ENCODE peak calls at places on chromosome 22, in eight cellular contexts. L, B, S, G, X, E, R and Q are unnamed samples.
A peak's percentile ranks its signal among the peaks of the same experiment; 100 is the strongest.

GRCh38 chr22:19179472-19180048 is 1.0 kb upstream of the SLC25A1 start:
- DNase-seq in L (peak; percentile 49), B (no peak), S (peak; percentile 80), G (peak; percentile 41), X (peak; percentile 92), E (no peak), R (peak; percentile 89), Q (peak; percentile 89)

GRCh38 chr22:43817402-43817801 is 5.3 kb upstream of the EFCAB6 start:
- DNase-seq in L (no peak), B (no peak), S (no peak), G (no peak), X (no peak), E (no peak), R (no peak), Q (no peak)

GRCh38 chr22:35072939-35073338 is 7.0 kb downstream of the ISX start:
- DNase-seq in L (no peak), B (no peak), S (peak; percentile 23), G (no peak), X (peak; percentile 47), E (no peak), R (peak; percentile 1), Q (no peak)

GRCh38 chr22:23696326-23696851 is 5.6 kb downstream of the RGL4 start:
- DNase-seq in L (no peak), B (peak; percentile 89), S (no peak), G (peak; percentile 85), X (no peak), E (peak; percentile 69), R (peak; percentile 70), Q (peak; percentile 39)

GRCh38 chr22:24107668-24108067 is 73.6 kb upstream of the SUSD2 start:
- DNase-seq in L (peak; percentile 58), B (peak; percentile 88), S (peak; percentile 60), G (no peak), X (no peak), E (no peak), R (peak; percentile 89), Q (peak; percentile 92)

GRCh38 chr22:49099496-49100124 is 728.1 kb downstream of the BRD1 start:
- DNase-seq in L (no peak), B (no peak), S (no peak), G (no peak), X (peak; percentile 56), E (no peak), R (no peak), Q (no peak)

GRCh38 chr22:42364641-42365336 is 67.4 kb downstream of the NFAM1 start:
- DNase-seq in L (no peak), B (no peak), S (no peak), G (no peak), X (no peak), E (no peak), R (peak; percentile 55), Q (peak; percentile 44)

GRCh38 chr22:21087119-21087518 is 41.4 kb downstream of the LRRC74B start:
- DNase-seq in L (no peak), B (no peak), S (no peak), G (no peak), X (no peak), E (no peak), R (no peak), Q (no peak)